ENCODE peak calls at places on chromosomes 16 and 17, in seven cellular contexts. J is neuronal stem cell, F is IMR-90, X is H1, N is H9, D is mesenchymal stem cell, H is trophoblast cell. W is an unnamed sample.

GRCh38 chr16:82263456-82264159 is 93.6 kb upstream of the MPHOSPH6 start:
- DNase-seq in N (peak), J (peak), X (no peak), H (peak), D (peak), F (peak), W (peak)

GRCh38 chr17:69743091-69743490 is 328.6 kb downstream of the MAP2K6 start:
- DNase-seq in X (no peak), N (no peak), D (peak), H (no peak), J (no peak), F (peak), W (no peak)

GRCh38 chr17:75272848-75273184 is 1.8 kb upstream of the MIF4GD start:
- DNase-seq in H (no peak), D (no peak), J (no peak), N (no peak), X (no peak), F (no peak), W (no peak)

GRCh38 chr16:52812945-52813556 is 239.6 kb downstream of the CHD9NB start:
- DNase-seq in H (peak), F (peak), D (peak), N (no peak), X (no peak), J (no peak), W (peak)

GRCh38 chr17:28549274-28550132 is 2.9 kb downstream of the UNC119 start:
- DNase-seq in F (no peak), D (no peak), H (no peak), N (no peak), J (no peak), X (no peak), W (no peak)

GRCh38 chr17:50712641-50713296 is 5.1 kb upstream of the ANKRD40 start:
- DNase-seq in X (no peak), D (no peak), N (no peak), F (no peak), H (no peak), J (no peak), W (no peak)

GRCh38 chr16:50276801-50277560 is 10.6 kb downstream of the ADCY7 start:
- DNase-seq in J (no peak), F (no peak), H (peak), D (no peak), N (no peak), X (no peak), W (no peak)

GRCh38 chr17:14321476-14321949 is 20.6 kb downstream of the HS3ST3B1 start:
- DNase-seq in X (no peak), J (no peak), D (peak), N (no peak), F (no peak), H (peak), W (no peak)

GRCh38 chr16:2959206-2959605 is 4.9 kb upstream of the KREMEN2 start:
- DNase-seq in J (no peak), F (no peak), X (no peak), H (no peak), N (peak), D (no peak), W (no peak)
- H3K4me2 ChIP-seq in J (no peak), F (no peak), X (no peak), H (no peak), N (no peak), D (no peak), W (no peak)

DNA sequence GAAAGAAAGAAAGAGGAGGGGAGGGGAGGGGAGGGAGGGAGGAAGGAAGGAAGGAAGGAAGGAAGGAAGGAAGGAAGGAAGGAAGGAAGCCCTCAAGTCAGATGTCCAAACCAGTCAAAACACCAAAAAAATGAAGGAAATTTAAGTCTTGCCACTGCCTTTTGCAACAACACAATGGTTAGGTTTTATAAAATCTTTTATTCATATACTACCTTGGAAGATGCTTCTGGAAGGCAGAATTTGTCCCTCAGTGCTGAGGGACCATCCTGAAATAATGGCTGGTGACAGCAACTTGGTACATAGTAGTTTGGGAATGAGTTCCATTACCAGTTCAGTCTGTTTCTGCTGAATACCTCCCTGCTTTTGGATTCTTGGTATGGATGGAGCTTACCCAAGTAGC is 7.9 kb downstream of the APOH start:
- DNase-seq in N (no peak), D (no peak), F (no peak), J (no peak), H (no peak), X (no peak), W (no peak)
- H3K4ac ChIP-seq in N (no peak), D (no peak), F (no peak), J (no peak), H (no peak), X (no peak), W (no peak)

DNA sequence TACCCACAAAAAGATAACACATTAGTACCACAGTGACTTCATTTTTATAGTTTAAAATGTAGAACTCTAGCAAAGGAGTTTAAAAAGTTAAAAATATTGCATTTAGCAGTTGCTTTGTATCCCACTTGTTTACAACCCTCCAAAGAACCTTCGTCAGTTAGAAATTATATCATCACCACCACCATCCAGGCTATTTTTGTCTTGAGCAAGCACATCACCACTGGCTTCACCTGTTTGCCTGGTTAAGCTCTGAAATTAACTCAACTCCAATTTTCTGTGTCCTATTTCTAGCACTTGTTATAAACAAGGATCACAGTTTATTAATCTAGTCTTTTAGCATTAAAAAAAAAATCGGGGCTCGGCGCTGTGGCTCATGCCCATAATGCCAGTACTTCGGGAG is 6.1 kb downstream of the GLYR1 start:
- DNase-seq in X (no peak), H (no peak), J (no peak), D (no peak), N (no peak), F (no peak), W (no peak)
- H3K4me2 ChIP-seq in X (no peak), H (no peak), J (no peak), D (no peak), N (no peak), F (no peak), W (no peak)

GRCh38 chr16:89303604-89304003 is 86.1 kb downstream of the ZNF778 start:
- DNase-seq in H (no peak), N (no peak), X (no peak), D (no peak), F (no peak), J (no peak), W (no peak)

GRCh38 chr16:89300311-89300975 is 82.9 kb downstream of the ZNF778 start:
- DNase-seq in F (peak), X (no peak), H (no peak), J (no peak), N (no peak), D (no peak), W (no peak)

GRCh38 chr16:89298826-89299225 is 81.3 kb downstream of the ZNF778 start:
- DNase-seq in N (no peak), H (no peak), J (no peak), X (no peak), F (no peak), D (no peak), W (no peak)

GRCh38 chr16:89297870-89298545 is 80.5 kb downstream of the ZNF778 start:
- DNase-seq in D (no peak), X (no peak), N (no peak), H (no peak), F (no peak), J (no peak), W (no peak)

GRCh38 chr16:89300976-89301360 is 83.5 kb downstream of the ZNF778 start:
- DNase-seq in X (no peak), N (no peak), H (no peak), J (no peak), D (no peak), F (no peak), W (no peak)
- H3K4ac ChIP-seq in X (no peak), N (no peak), H (no peak), J (no peak), D (no peak), F (peak), W (no peak)

GRCh38 chr17:49260011-49260921 is 29.7 kb upstream of the PHOSPHO1 start:
- DNase-seq in N (peak), H (peak), D (peak), F (peak), J (peak), X (no peak), W (peak)
- H3K4me2 ChIP-seq in N (peak), H (peak), D (peak), F (peak), J (peak), X (peak), W (peak)

GRCh38 chr16:10169031-10169430 is 13.2 kb downstream of the GRIN2A start:
- DNase-seq in N (no peak), X (no peak), H (no peak), D (no peak), J (no peak), F (no peak), W (no peak)
- H3K4ac ChIP-seq in N (no peak), X (no peak), H (no peak), D (no peak), J (no peak), F (no peak), W (no peak)